ENCODE peak calls at places on chromosomes 11 and 22, in nine cellular contexts. R is tibial artery, F is bronchial epithelial cell, B is cardiac muscle cell, Z is pancreas, Q is thoracic aorta, G is esophagus squamous epithelium, K is astrocyte of the spinal cord, P is mammary epithelial cell. O is an unnamed sample.

GRCh38 chr11:66336234-66337102 is at the start of gene RIN1:
- DNase-seq in R (peak), F (peak), B (peak), Z (no peak), Q (no peak), G (no peak), K (peak), P (peak), O (no peak)

GRCh38 chr22:44735518-44736428 is 16.6 kb upstream of the ARHGAP8 start:
- DNase-seq in R (peak), F (no peak), B (peak), Z (peak), Q (no peak), G (no peak), K (peak), P (no peak), O (peak)

GRCh38 chr22:35328472-35328885 is 28.8 kb downstream of the TOM1 start:
- DNase-seq in R (no peak), F (no peak), B (no peak), Z (peak), Q (no peak), G (no peak), K (no peak), P (no peak), O (no peak)

GRCh38 chr22:39514373-39514973 is 5.9 kb upstream of the ATF4 start:
- DNase-seq in R (peak), F (no peak), B (peak), Z (no peak), Q (no peak), G (no peak), K (peak), P (no peak), O (no peak)

GRCh38 chr11:8224161-8224591 is 39.5 kb downstream of the LMO1 start:
- DNase-seq in R (no peak), F (no peak), B (no peak), Z (no peak), Q (no peak), G (no peak), K (no peak), P (no peak), O (no peak)

GRCh38 chr11:34379081-34379480 is 21.3 kb upstream of the ABTB2 start:
- DNase-seq in R (no peak), F (peak), B (no peak), Z (no peak), Q (no peak), G (no peak), K (peak), P (peak), O (no peak)

GRCh38 chr22:25027959-25028840 is 75.7 kb downstream of the KIAA1671 start:
- DNase-seq in R (no peak), F (no peak), B (peak), Z (no peak), Q (no peak), G (no peak), K (peak), P (no peak), O (no peak)

GRCh38 chr22:38454361-38455062 is 487 bp downstream of the KCNJ4 start:
- DNase-seq in R (no peak), F (no peak), B (peak), Z (no peak), Q (no peak), G (no peak), K (no peak), P (no peak), O (no peak)

GRCh38 chr11:132405728-132406127 is 1035.3 kb downstream of the NTM start:
- DNase-seq in R (no peak), F (no peak), B (no peak), Z (no peak), Q (no peak), G (no peak), K (no peak), P (no peak), O (no peak)

GRCh38 chr22:46352691-46353386 is 17.3 kb downstream of the TRMU start:
- DNase-seq in R (no peak), F (peak), B (no peak), Z (peak), Q (no peak), G (no peak), K (peak), P (peak), O (no peak)

GRCh38 chr11:74182635-74183034 is 11.5 kb downstream of the PPME1 start:
- DNase-seq in R (no peak), F (peak), B (no peak), Z (no peak), Q (no peak), G (no peak), K (no peak), P (peak), O (no peak)

GRCh38 chr11:61116426-61117214 is 14.3 kb downstream of the CD5 start:
- DNase-seq in R (no peak), F (no peak), B (no peak), Z (no peak), Q (no peak), G (no peak), K (no peak), P (no peak), O (no peak)

GRCh38 chr11:119341222-119342022 is 739 bp upstream of the C1QTNF5 start:
- DNase-seq in R (no peak), F (no peak), B (no peak), Z (no peak), Q (no peak), G (no peak), K (no peak), P (no peak), O (no peak)

GRCh38 chr11:111975076-111975806 is 38.1 kb downstream of the DIXDC1 start:
- DNase-seq in R (no peak), F (no peak), B (no peak), Z (no peak), Q (no peak), G (no peak), K (no peak), P (no peak), O (no peak)

GRCh38 chr22:19138217-19139000 is 6.0 kb downstream of the ESS2 start:
- DNase-seq in R (no peak), F (no peak), B (no peak), Z (no peak), Q (no peak), G (no peak), K (no peak), P (no peak), O (no peak)

GRCh38 chr11:65651589-65652510 is 10.9 kb downstream of the RELA start:
- DNase-seq in R (no peak), F (peak), B (no peak), Z (peak), Q (no peak), G (no peak), K (peak), P (peak), O (no peak)

GRCh38 chr11:67419330-67420049 is 4.0 kb downstream of the CARNS1 start:
- DNase-seq in R (no peak), F (no peak), B (no peak), Z (no peak), Q (no peak), G (no peak), K (no peak), P (no peak), O (no peak)

GRCh38 chr11:111088872-111089271 is 156.7 kb upstream of the POU2AF2 start:
- DNase-seq in R (no peak), F (no peak), B (no peak), Z (no peak), Q (no peak), G (no peak), K (no peak), P (no peak), O (no peak)

GRCh38 chr11:11937957-11938356 is 70.5 kb downstream of the DKK3 start:
- DNase-seq in R (no peak), F (peak), B (no peak), Z (no peak), Q (no peak), G (no peak), K (no peak), P (no peak), O (no peak)
- TF ChIP-seq CTCF in R (no peak), F (no peak), B (no peak), Z (no peak), Q (no peak), G (no peak), K (no peak), P (no peak), O (no peak)

DNA sequence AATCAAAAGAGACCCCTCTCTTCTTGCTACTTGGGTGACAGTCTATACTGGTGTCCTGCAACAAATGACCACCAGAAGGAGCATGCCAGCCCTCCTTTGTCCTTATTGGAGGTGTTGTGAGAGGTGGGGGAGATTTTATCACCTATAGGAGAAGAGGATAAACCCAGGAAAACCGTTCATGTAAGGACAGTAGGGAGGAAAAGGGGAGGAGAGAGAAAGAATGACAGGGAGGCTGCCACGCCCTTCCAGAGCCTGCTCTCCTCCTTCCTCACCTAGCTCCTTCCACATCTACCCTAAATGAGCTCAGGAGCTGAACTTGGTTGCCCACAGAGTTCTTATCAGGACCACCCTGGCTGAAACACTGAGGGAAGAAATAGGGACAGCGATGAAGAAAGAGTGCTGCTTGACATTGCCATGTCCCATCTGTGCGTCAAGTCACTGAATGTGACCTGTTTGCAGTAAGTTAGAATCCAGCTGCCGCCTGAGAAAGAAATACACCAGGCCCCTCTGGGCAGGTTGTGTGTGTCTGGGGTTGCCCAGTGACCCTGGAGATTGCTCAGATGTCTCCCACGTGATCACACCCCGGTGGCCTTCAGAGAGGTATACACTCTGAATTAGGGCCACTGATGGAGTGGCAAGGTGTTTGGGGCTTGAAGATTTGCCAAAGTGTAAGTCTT is 40.4 kb upstream of the ETS1 start:
- DNase-seq in R (no peak), F (no peak), B (no peak), Z (no peak), Q (no peak), G (no peak), K (no peak), P (no peak), O (no peak)
- TF ChIP-seq CTCF in R (no peak), F (no peak), B (no peak), Z (no peak), Q (no peak), G (no peak), K (peak), P (no peak), O (no peak)

DNA sequence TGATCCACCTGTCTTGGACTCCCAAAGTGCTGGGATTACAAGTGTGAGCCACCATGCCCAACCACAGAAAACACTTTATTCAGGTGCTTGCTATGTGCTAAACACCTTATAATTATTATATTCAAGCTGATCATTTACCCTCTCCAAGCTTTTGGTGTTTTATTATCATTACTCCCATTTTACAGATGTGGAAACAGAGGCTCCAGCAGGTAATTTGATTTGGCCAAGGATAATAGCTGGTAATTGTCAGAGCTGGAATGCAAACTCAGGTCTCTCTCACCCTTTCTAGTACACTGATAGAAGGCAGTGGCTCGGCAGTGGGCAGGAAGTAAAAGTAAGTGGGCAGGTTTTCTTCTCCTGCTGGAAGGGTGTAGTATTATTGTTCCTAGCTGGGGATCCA is 3.8 kb upstream of the TPST2 start:
- DNase-seq in R (no peak), F (no peak), B (no peak), Z (no peak), Q (no peak), G (no peak), K (no peak), P (no peak), O (no peak)
- TF ChIP-seq CTCF in R (no peak), F (no peak), B (no peak), Z (no peak), Q (no peak), G (no peak), K (no peak), P (no peak), O (no peak)

GRCh38 chr22:37033605-37034430 is 14.3 kb downstream of the MPST start:
- DNase-seq in R (no peak), F (no peak), B (no peak), Z (no peak), Q (no peak), G (no peak), K (no peak), P (no peak), O (no peak)
- TF ChIP-seq CTCF in R (no peak), F (no peak), B (no peak), Z (no peak), Q (no peak), G (no peak), K (no peak), P (no peak), O (no peak)

GRCh38 chr11:14891143-14892035 is 642 bp downstream of the CYP2R1 start:
- DNase-seq in R (peak), F (peak), B (peak), Z (peak), Q (peak), G (peak), K (peak), P (peak), O (peak)

GRCh38 chr11:14886509-14886908 is 5.5 kb downstream of the CYP2R1 start:
- DNase-seq in R (no peak), F (no peak), B (no peak), Z (no peak), Q (no peak), G (no peak), K (no peak), P (no peak), O (no peak)

GRCh38 chr11:14894657-14895598 is 2.9 kb upstream of the CYP2R1 start:
- DNase-seq in R (peak), F (peak), B (no peak), Z (no peak), Q (no peak), G (no peak), K (peak), P (no peak), O (no peak)

GRCh38 chr11:14892577-14892976 is 546 bp upstream of the CYP2R1 start:
- DNase-seq in R (no peak), F (no peak), B (no peak), Z (no peak), Q (no peak), G (no peak), K (no peak), P (no peak), O (no peak)

DNA sequence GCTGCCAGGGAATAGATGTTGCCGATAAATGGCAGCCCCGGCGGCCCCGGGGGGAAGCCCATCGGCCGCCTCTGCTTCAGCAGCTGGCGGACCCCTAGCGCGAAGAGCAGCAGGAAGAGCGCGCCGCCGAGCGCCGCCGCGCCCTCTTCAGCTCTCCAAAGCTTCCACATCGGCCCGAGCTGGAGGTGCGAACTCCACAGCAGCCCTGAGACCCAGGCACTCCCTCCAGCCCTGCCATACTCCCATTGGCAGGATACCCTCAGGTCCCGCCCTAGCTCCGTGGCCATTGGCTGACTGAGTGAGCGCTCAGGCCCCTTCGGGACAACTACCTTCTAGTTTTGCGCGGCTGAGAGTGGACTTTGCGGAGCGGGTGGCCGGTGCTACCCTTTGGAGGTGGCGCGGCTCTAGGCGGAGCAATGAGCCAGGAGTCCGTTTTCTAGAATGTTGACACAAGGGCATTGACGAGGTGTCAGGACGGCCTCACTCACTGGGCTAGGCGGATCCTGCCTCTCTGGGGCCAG is at the start of gene CYP2R1:
- DNase-seq in R (peak), F (peak), B (peak), Z (peak), Q (peak), G (peak), K (peak), P (peak), O (peak)
- TF ChIP-seq CTCF in R (no peak), F (no peak), B (peak), Z (no peak), Q (no peak), G (no peak), K (no peak), P (no peak), O (no peak)

GRCh38 chr11:59528741-59529140 is 17.4 kb downstream of the OR4D9 start:
- DNase-seq in R (no peak), F (no peak), B (no peak), Z (no peak), Q (no peak), G (no peak), K (no peak), P (no peak), O (no peak)

GRCh38 chr11:59520741-59521140 is 9.4 kb downstream of the OR4D9 start:
- DNase-seq in R (no peak), F (no peak), B (no peak), Z (no peak), Q (no peak), G (no peak), K (no peak), P (no peak), O (no peak)

GRCh38 chr11:59523541-59523940 is 12.2 kb downstream of the OR4D9 start:
- DNase-seq in R (no peak), F (no peak), B (no peak), Z (no peak), Q (no peak), G (no peak), K (no peak), P (no peak), O (no peak)
- TF ChIP-seq CTCF in R (no peak), F (no peak), B (no peak), Z (no peak), Q (no peak), G (no peak), K (no peak), P (no peak), O (no peak)

GRCh38 chr11:32433249-32434115 is 1.9 kb downstream of the WT1 start:
- DNase-seq in R (no peak), F (no peak), B (no peak), Z (no peak), Q (no peak), G (no peak), K (no peak), P (no peak), O (no peak)

GRCh38 chr11:32434387-32435151 is 770 bp downstream of the WT1 start:
- DNase-seq in R (no peak), F (no peak), B (no peak), Z (no peak), Q (no peak), G (no peak), K (no peak), P (no peak), O (no peak)

GRCh38 chr11:32431657-32432056 is 3.7 kb downstream of the WT1 start:
- DNase-seq in R (no peak), F (no peak), B (no peak), Z (no peak), Q (no peak), G (no peak), K (no peak), P (no peak), O (no peak)

GRCh38 chr11:32434116-32434386 is 1.3 kb downstream of the WT1 start:
- DNase-seq in R (no peak), F (no peak), B (no peak), Z (no peak), Q (no peak), G (no peak), K (no peak), P (no peak), O (no peak)

GRCh38 chr11:32432565-32433248 is 2.6 kb downstream of the WT1 start:
- DNase-seq in R (no peak), F (no peak), B (no peak), Z (no peak), Q (no peak), G (no peak), K (no peak), P (no peak), O (no peak)
- TF ChIP-seq CTCF in R (no peak), F (no peak), B (no peak), Z (no peak), Q (no peak), G (no peak), K (no peak), P (no peak), O (no peak)

GRCh38 chr11:83219095-83219494 is 25.6 kb downstream of the ANKRD42 start:
- DNase-seq in R (no peak), F (no peak), B (peak), Z (no peak), Q (no peak), G (no peak), K (no peak), P (no peak), O (no peak)
- TF ChIP-seq CTCF in R (peak), F (no peak), B (peak), Z (no peak), Q (no peak), G (no peak), K (peak), P (no peak), O (no peak)

GRCh38 chr11:45852018-45852711 is 4.9 kb downstream of the CRY2 start:
- DNase-seq in R (no peak), F (no peak), B (no peak), Z (no peak), Q (no peak), G (no peak), K (no peak), P (no peak), O (no peak)
- TF ChIP-seq CTCF in R (no peak), F (no peak), B (no peak), Z (no peak), Q (no peak), G (no peak), K (no peak), P (no peak), O (no peak)